ENCODE peak calls at places on chromosome 18, in seven cellular contexts. D, Y, X, S, N, T and C are unnamed samples.
A peak's percentile ranks its signal among the peaks of the same experiment; 100 is the strongest.

GRCh38 chr18:25979358-25979727 is 111.1 kb downstream of the SS18 start:
- DNase-seq in D (no peak), Y (no peak), X (no peak), S (no peak), N (no peak), T (no peak), C (no peak)

GRCh38 chr18:50973367-50974126 is 5.7 kb downstream of the ELAC1 start:
- DNase-seq in D (no peak), Y (no peak), X (peak; percentile 45), S (peak; percentile 41), N (peak; percentile 44), T (no peak), C (no peak)

GRCh38 chr18:46462523-46462922 is 194.5 kb downstream of the LOXHD1 start:
- DNase-seq in D (no peak), Y (no peak), X (no peak), S (no peak), N (no peak), T (no peak), C (no peak)

GRCh38 chr18:34590503-34590902 is 119.6 kb upstream of the DTNA start:
- DNase-seq in D (no peak), Y (no peak), X (no peak), S (no peak), N (no peak), T (no peak), C (no peak)

GRCh38 chr18:39799010-39799409 is 2156.0 kb upstream of the PIK3C3 start:
- DNase-seq in D (no peak), Y (peak; percentile 13), X (no peak), S (peak; percentile 48), N (no peak), T (no peak), C (no peak)

GRCh38 chr18:9848170-9848854 is 37.5 kb upstream of the TXNDC2 start:
- DNase-seq in D (no peak), Y (no peak), X (no peak), S (no peak), N (no peak), T (no peak), C (no peak)

GRCh38 chr18:9017170-9017899 is 85.2 kb upstream of the NDUFV2 start:
- DNase-seq in D (peak; percentile 64), Y (peak; percentile 68), X (peak; percentile 96), S (peak; percentile 88), N (peak; percentile 90), T (peak; percentile 88), C (peak; percentile 45)

GRCh38 chr18:67862069-67862468 is 345.5 kb upstream of the DSEL start:
- DNase-seq in D (no peak), Y (no peak), X (peak; percentile 69), S (peak; percentile 60), N (no peak), T (no peak), C (no peak)

GRCh38 chr18:37481491-37481890 is 84.1 kb downstream of the CELF4 start:
- DNase-seq in D (no peak), Y (no peak), X (peak; percentile 5), S (no peak), N (no peak), T (no peak), C (no peak)

GRCh38 chr18:44514766-44515165 is 165.9 kb upstream of the SETBP1 start:
- DNase-seq in D (no peak), Y (no peak), X (no peak), S (no peak), N (no peak), T (no peak), C (no peak)

GRCh38 chr18:73549236-73549635 is 598.4 kb downstream of the FBXO15 start:
- DNase-seq in D (no peak), Y (no peak), X (no peak), S (peak; percentile 16), N (no peak), T (no peak), C (no peak)

GRCh38 chr18:46856975-46857374 is 60.3 kb downstream of the PIAS2 start:
- DNase-seq in D (no peak), Y (no peak), X (peak; percentile 7), S (peak; percentile 24), N (no peak), T (no peak), C (no peak)

GRCh38 chr18:48751727-48752468 is 198.9 kb downstream of the SMAD7 start:
- DNase-seq in D (no peak), Y (no peak), X (no peak), S (no peak), N (no peak), T (no peak), C (no peak)

GRCh38 chr18:78144669-78145068 is 834.9 kb upstream of the SALL3 start:
- DNase-seq in D (no peak), Y (no peak), X (no peak), S (no peak), N (no peak), T (no peak), C (no peak)

GRCh38 chr18:60684843-60685513 is 312.4 kb upstream of the MC4R start:
- DNase-seq in D (no peak), Y (no peak), X (peak; percentile 29), S (peak; percentile 68), N (no peak), T (no peak), C (no peak)

GRCh38 chr18:48780151-48781001 is 170.4 kb downstream of the SMAD7 start:
- DNase-seq in D (no peak), Y (no peak), X (peak; percentile 61), S (peak; percentile 45), N (no peak), T (peak; percentile 18), C (peak; percentile 45)

GRCh38 chr18:8800445-8800844 is 95.1 kb downstream of the MTCL1 start:
- DNase-seq in D (no peak), Y (no peak), X (peak; percentile 100), S (peak; percentile 96), N (peak; percentile 94), T (no peak), C (no peak)

GRCh38 chr18:811192-812122 is 585 bp downstream of the YES1 start:
- DNase-seq in D (peak; percentile 60), Y (peak; percentile 56), X (peak; percentile 19), S (peak; percentile 32), N (no peak), T (peak; percentile 58), C (peak; percentile 74)

GRCh38 chr18:3041857-3042256 is 28.9 kb upstream of the LPIN2 start:
- DNase-seq in D (no peak), Y (no peak), X (no peak), S (no peak), N (no peak), T (no peak), C (no peak)

GRCh38 chr18:31424383-31424988 is 23.1 kb upstream of the DSG3 start:
- DNase-seq in D (no peak), Y (peak; percentile 48), X (peak; percentile 61), S (peak; percentile 72), N (peak; percentile 48), T (no peak), C (peak; percentile 57)

GRCh38 chr18:23682472-23682871 is 6.8 kb upstream of the LAMA3 start:
- DNase-seq in D (no peak), Y (no peak), X (no peak), S (no peak), N (no peak), T (no peak), C (no peak)
- TF ChIP-seq CTCF in D (no peak), Y (no peak), X (no peak), S (no peak), N (no peak), T (no peak), C (no peak)

DNA sequence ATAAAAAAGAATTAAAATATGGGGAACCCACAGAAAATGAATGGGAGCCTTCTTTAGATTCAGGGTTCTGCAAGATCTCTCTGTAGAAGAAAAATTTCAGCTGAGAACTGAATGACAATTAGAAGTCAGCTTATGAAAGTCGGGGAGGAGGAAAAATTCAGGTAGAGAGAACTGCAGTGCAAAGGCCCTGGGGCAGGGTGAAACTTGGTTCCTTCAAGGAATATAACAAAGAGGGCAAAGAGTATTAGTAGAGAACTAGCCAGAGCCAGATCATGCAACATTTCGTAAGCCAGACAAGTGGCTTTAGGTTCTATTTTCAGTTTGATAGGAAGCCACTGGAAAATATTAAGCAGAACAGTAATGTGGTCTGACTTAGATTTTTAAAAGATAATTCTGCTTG is 27.8 kb downstream of the RAB27B start:
- DNase-seq in D (no peak), Y (no peak), X (no peak), S (peak; percentile 8), N (no peak), T (no peak), C (no peak)
- TF ChIP-seq CTCF in D (no peak), Y (no peak), X (no peak), S (no peak), N (no peak), T (no peak), C (no peak)

DNA sequence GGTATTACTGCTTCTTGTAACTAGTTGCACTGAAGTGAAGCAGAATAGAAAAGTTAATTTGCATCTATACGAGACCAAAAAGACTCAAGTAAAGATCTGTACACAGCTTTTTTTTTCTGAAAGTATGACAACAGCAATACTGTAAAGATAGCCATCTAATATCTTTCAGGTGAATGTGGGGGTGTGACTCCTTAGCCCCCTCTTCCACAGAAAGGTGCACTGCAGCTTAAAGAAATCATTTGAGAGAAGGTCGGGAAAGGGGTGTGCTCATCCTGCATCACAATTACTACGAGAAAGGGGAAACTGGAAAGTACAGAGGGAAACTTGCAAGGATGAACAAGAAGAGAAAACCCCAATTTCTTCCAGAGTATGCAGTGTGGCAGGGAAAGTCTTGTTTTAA is 255.6 kb downstream of the CCDC178 start:
- DNase-seq in D (no peak), Y (no peak), X (no peak), S (no peak), N (no peak), T (no peak), C (no peak)
- TF ChIP-seq CTCF in D (no peak), Y (no peak), X (no peak), S (no peak), N (no peak), T (no peak), C (peak; percentile 27)

GRCh38 chr18:70456376-70456775 is 167.5 kb downstream of the SOCS6 start:
- DNase-seq in D (no peak), Y (no peak), X (no peak), S (no peak), N (no peak), T (no peak), C (no peak)

GRCh38 chr18:70453058-70453775 is 164.4 kb downstream of the SOCS6 start:
- DNase-seq in D (no peak), Y (no peak), X (peak; percentile 9), S (peak; percentile 33), N (no peak), T (no peak), C (no peak)

GRCh38 chr18:70457223-70457622 is 168.4 kb downstream of the SOCS6 start:
- DNase-seq in D (no peak), Y (no peak), X (no peak), S (no peak), N (no peak), T (no peak), C (no peak)

GRCh38 chr18:70452501-70452900 is 163.7 kb downstream of the SOCS6 start:
- DNase-seq in D (no peak), Y (no peak), X (no peak), S (no peak), N (no peak), T (no peak), C (peak; percentile 27)

DNA sequence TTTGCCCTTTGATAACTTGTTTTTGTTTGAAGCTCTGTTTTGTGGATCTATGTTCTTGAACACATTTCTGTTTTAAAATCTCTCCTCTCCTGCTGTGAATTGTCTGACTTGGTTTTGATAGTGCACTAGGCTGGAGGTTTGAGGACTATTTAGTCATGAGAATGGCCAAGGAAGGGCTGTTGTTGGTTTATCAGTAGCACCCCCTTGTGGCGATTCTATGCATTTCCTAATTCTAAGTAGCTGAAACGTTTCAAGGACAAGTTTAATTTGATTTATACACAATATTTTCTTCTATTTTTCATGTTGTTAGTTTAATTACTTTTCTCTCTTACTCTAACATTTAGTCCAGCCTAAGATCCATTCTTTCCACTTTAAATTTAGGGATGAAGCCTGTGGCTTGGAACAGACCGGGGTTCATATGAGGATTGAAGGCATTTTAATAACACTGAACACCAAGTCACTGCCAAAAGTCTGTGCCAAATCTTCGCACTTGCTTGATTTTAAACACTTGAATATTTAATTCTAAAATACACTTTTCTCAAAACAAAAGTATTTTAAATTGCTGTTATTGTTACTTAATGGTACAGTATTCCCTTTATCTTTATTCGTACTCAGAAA is 166.0 kb downstream of the SOCS6 start:
- DNase-seq in D (no peak), Y (no peak), X (peak; percentile 61), S (peak; percentile 91), N (peak; percentile 74), T (no peak), C (peak; percentile 30)
- TF ChIP-seq CTCF in D (peak; percentile 28), Y (peak; percentile 84), X (peak; percentile 70), S (peak; percentile 86), N (peak; percentile 83), T (peak; percentile 70), C (peak; percentile 92)